ENCODE peak calls at places on chromosomes 12 and 14, in five cellular contexts. One of them, this sample, is unnamed.

GRCh38 chr12:132133952-132134652 is 10.0 kb downstream of the DDX51 start:
- DNase-seq in kidney tubule cell: no peak
- DNase-seq in amniotic stem cell: no peak
- DNase-seq in activated T-cell treated with anti-CD3 and anti-CD28 coated beads for 48 hours: no peak
- DNase-seq in tibial nerve: no peak
- DNase-seq in this sample: no peak

GRCh38 chr14:49134940-49135339 is 451.2 kb downstream of the RPS29 start:
- DNase-seq in kidney tubule cell: no peak
- DNase-seq in amniotic stem cell: no peak
- DNase-seq in activated T-cell treated with anti-CD3 and anti-CD28 coated beads for 48 hours: no peak
- DNase-seq in tibial nerve: no peak
- DNase-seq in this sample: no peak

GRCh38 chr14:39430762-39431415 is 1.3 kb downstream of the FBXO33 start:
- DNase-seq in kidney tubule cell: no peak
- DNase-seq in amniotic stem cell: no peak
- DNase-seq in activated T-cell treated with anti-CD3 and anti-CD28 coated beads for 48 hours: no peak
- DNase-seq in tibial nerve: no peak
- DNase-seq in this sample: no peak

GRCh38 chr12:51863921-51864700 is 15.6 kb upstream of the FIGNL2 start:
- DNase-seq in kidney tubule cell: peak; percentile 22
- DNase-seq in amniotic stem cell: no peak
- DNase-seq in activated T-cell treated with anti-CD3 and anti-CD28 coated beads for 48 hours: peak; percentile 44
- DNase-seq in tibial nerve: no peak
- DNase-seq in this sample: no peak

GRCh38 chr12:55982319-55982936 is 8.6 kb downstream of the RAB5B start:
- DNase-seq in kidney tubule cell: peak; percentile 67
- DNase-seq in amniotic stem cell: no peak
- DNase-seq in activated T-cell treated with anti-CD3 and anti-CD28 coated beads for 48 hours: no peak
- DNase-seq in tibial nerve: no peak
- DNase-seq in this sample: no peak

GRCh38 chr12:122422769-122423257 is 344 bp upstream of the CLIP1 start:
- DNase-seq in kidney tubule cell: peak; percentile 76
- DNase-seq in amniotic stem cell: no peak
- DNase-seq in activated T-cell treated with anti-CD3 and anti-CD28 coated beads for 48 hours: peak; percentile 35
- DNase-seq in tibial nerve: no peak
- DNase-seq in this sample: peak; percentile 65

GRCh38 chr12:7092986-7093460 is 778 bp upstream of the C1R start:
- DNase-seq in kidney tubule cell: no peak
- DNase-seq in amniotic stem cell: no peak
- DNase-seq in activated T-cell treated with anti-CD3 and anti-CD28 coated beads for 48 hours: no peak
- DNase-seq in tibial nerve: no peak
- DNase-seq in this sample: no peak

GRCh38 chr12:2733493-2734252 is 61.1 kb upstream of the FKBP4 start:
- DNase-seq in kidney tubule cell: no peak
- DNase-seq in amniotic stem cell: no peak
- DNase-seq in activated T-cell treated with anti-CD3 and anti-CD28 coated beads for 48 hours: no peak
- DNase-seq in tibial nerve: no peak
- DNase-seq in this sample: no peak

GRCh38 chr12:8780389-8780788 is 42.0 kb upstream of the A2ML1 start:
- DNase-seq in kidney tubule cell: peak; percentile 22
- DNase-seq in amniotic stem cell: no peak
- DNase-seq in activated T-cell treated with anti-CD3 and anti-CD28 coated beads for 48 hours: no peak
- DNase-seq in tibial nerve: no peak
- DNase-seq in this sample: no peak

GRCh38 chr14:104280902-104281767 is 142.7 kb downstream of the KIF26A start:
- DNase-seq in kidney tubule cell: no peak
- DNase-seq in amniotic stem cell: no peak
- DNase-seq in activated T-cell treated with anti-CD3 and anti-CD28 coated beads for 48 hours: no peak
- DNase-seq in tibial nerve: no peak
- DNase-seq in this sample: no peak

GRCh38 chr12:97967831-97968230 is 505.2 kb downstream of the RMST start:
- DNase-seq in kidney tubule cell: no peak
- DNase-seq in amniotic stem cell: no peak
- DNase-seq in activated T-cell treated with anti-CD3 and anti-CD28 coated beads for 48 hours: no peak
- DNase-seq in tibial nerve: no peak
- DNase-seq in this sample: no peak

GRCh38 chr12:65603428-65604351 is 220.6 kb upstream of the HMGA2 start:
- DNase-seq in kidney tubule cell: peak; percentile 95
- DNase-seq in amniotic stem cell: peak; percentile 39
- DNase-seq in activated T-cell treated with anti-CD3 and anti-CD28 coated beads for 48 hours: no peak
- DNase-seq in tibial nerve: peak; percentile 17
- DNase-seq in this sample: peak; percentile 62

GRCh38 chr14:97977711-97978261 is 1180.6 kb downstream of the VRK1 start:
- DNase-seq in kidney tubule cell: peak; percentile 46
- DNase-seq in amniotic stem cell: no peak
- DNase-seq in activated T-cell treated with anti-CD3 and anti-CD28 coated beads for 48 hours: peak; percentile 78
- DNase-seq in tibial nerve: peak; percentile 13
- DNase-seq in this sample: peak; percentile 61

GRCh38 chr14:61226015-61226654 is 55.0 kb downstream of the TMEM30B start:
- DNase-seq in kidney tubule cell: no peak
- DNase-seq in amniotic stem cell: no peak
- DNase-seq in activated T-cell treated with anti-CD3 and anti-CD28 coated beads for 48 hours: no peak
- DNase-seq in tibial nerve: no peak
- DNase-seq in this sample: no peak

This sample was measured in right atrium auricular region.